ENCODE peak calls at places on chromosomes 6 and 20, in five cellular contexts. O is cardiac muscle cell, K is tibial artery, Q is uterus, R is neuronal stem cell. D is an unnamed sample. For H3K36me3, the result is how much of the 10 kb centered on the place peaks cover.

GRCh38 chr20:42996141-42996540 is 193.6 kb downstream of the PTPRT start:
- DNase-seq in O (no peak), K (no peak), Q (no peak), R (no peak), D (no peak)

GRCh38 chr6:80527552-80528052 is 421.1 kb downstream of the BCKDHB start:
- DNase-seq in R (no peak), O (no peak), K (no peak), Q (no peak), D (no peak)

GRCh38 chr6:104705095-104705707 is 154.5 kb downstream of the HACE1 start:
- DNase-seq in Q (no peak), O (peak), K (no peak), R (no peak), D (no peak)

GRCh38 chr20:7399575-7399974 is 540.7 kb downstream of the HAO1 start:
- DNase-seq in Q (no peak), O (peak), R (no peak), K (no peak), D (no peak)

GRCh38 chr6:75460636-75461035 is 33.0 kb downstream of the FILIP1 start:
- DNase-seq in K (no peak), R (no peak), O (peak), Q (no peak), D (no peak)

GRCh38 chr6:44531447-44532015 is 144.0 kb downstream of the CDC5L start:
- DNase-seq in R (no peak), K (no peak), O (no peak), Q (no peak), D (no peak)

GRCh38 chr6:15429146-15430110 is 183.6 kb downstream of the JARID2 start:
- DNase-seq in K (no peak), R (no peak), O (peak), Q (no peak), D (peak)

GRCh38 chr20:11687546-11688292 is 230.0 kb upstream of the BTBD3 start:
- DNase-seq in Q (no peak), R (no peak), K (no peak), O (no peak), D (no peak)

GRCh38 chr6:134925800-134926199 is 24.1 kb downstream of the ALDH8A1 start:
- DNase-seq in Q (no peak), R (no peak), O (peak), K (no peak), D (peak)

GRCh38 chr6:33075568-33076405 is at the start of gene HLA-DPB1:
- DNase-seq in R (peak), O (peak), K (no peak), Q (no peak), D (peak)

GRCh38 chr6:125357515-125358256 is 55.9 kb upstream of the HDDC2 start:
- DNase-seq in O (peak), K (peak), R (no peak), Q (no peak), D (no peak)

GRCh38 chr20:35451295-35451694 is 4.1 kb upstream of the CEP250 start:
- DNase-seq in K (no peak), R (no peak), O (no peak), Q (no peak), D (no peak)

GRCh38 chr6:56850618-56851017 is 104.3 kb upstream of the BEND6 start:
- DNase-seq in Q (no peak), K (no peak), O (no peak), R (no peak), D (no peak)

GRCh38 chr20:55375920-55376319 is 629.4 kb downstream of the CBLN4 start:
- DNase-seq in K (peak), O (no peak), Q (no peak), R (no peak), D (no peak)

GRCh38 chr6:11536795-11537194 is 754 bp upstream of the TMEM170B start:
- DNase-seq in K (no peak), R (peak), Q (no peak), O (no peak), D (no peak)

GRCh38 chr6:145632971-145633370 is 102.3 kb downstream of the EPM2A start:
- DNase-seq in Q (no peak), K (no peak), O (no peak), R (no peak), D (no peak)

GRCh38 chr6:1222426-1223311 is 89.2 kb upstream of the FOXQ1 start:
- DNase-seq in R (no peak), K (no peak), O (no peak), Q (no peak), D (no peak)

GRCh38 chr6:109925060-109925459 is 53.1 kb upstream of the GPR6 start:
- DNase-seq in K (no peak), R (no peak), O (peak), Q (no peak), D (no peak)

GRCh38 chr20:17024513-17025105 is 202.2 kb upstream of the PCSK2 start:
- DNase-seq in O (no peak), R (peak), K (no peak), Q (no peak), D (peak)

GRCh38 chr6:148203970-148204369 is 138.7 kb upstream of the SASH1 start:
- DNase-seq in R (no peak), O (peak), Q (no peak), K (no peak), D (peak)

GRCh38 chr6:148195511-148195910 is 147.1 kb upstream of the SASH1 start:
- DNase-seq in O (no peak), Q (no peak), R (no peak), K (no peak), D (peak)

GRCh38 chr6:148203281-148203925 is 139.2 kb upstream of the SASH1 start:
- DNase-seq in R (no peak), O (peak), K (no peak), Q (no peak), D (peak)

GRCh38 chr6:148199584-148199983 is 143.1 kb upstream of the SASH1 start:
- DNase-seq in K (no peak), O (no peak), Q (no peak), R (no peak), D (no peak)

GRCh38 chr6:148200302-148200701 is 142.3 kb upstream of the SASH1 start:
- DNase-seq in K (no peak), O (no peak), Q (peak), R (no peak), D (no peak)
- H3K27ac ChIP-seq in K (no peak), O (no peak), Q (no peak), R (no peak), D (no peak)

GRCh38 chr6:88013554-88013953 is 34.1 kb upstream of the SPACA1 start:
- DNase-seq in K (no peak), Q (no peak), O (no peak), R (no peak), D (no peak)
- H3K36me3 ChIP-seq in K (under half), Q (under half), O (under half), R (under half), D (under half)

GRCh38 chr6:162203287-162203686 is 524.3 kb downstream of the PRKN start:
- DNase-seq in Q (no peak), R (no peak), O (no peak), K (no peak), D (no peak)
- H3K27ac ChIP-seq in Q (no peak), R (no peak), O (no peak), K (no peak), D (no peak)

GRCh38 chr6:35473075-35473848 is 5.1 kb downstream of the RPL10A start:
- DNase-seq in O (no peak), R (no peak), K (no peak), Q (no peak), D (no peak)
- H3K36me3 ChIP-seq in O (under half), R (under half), K (under half), Q (under half), D (half or more)

DNA sequence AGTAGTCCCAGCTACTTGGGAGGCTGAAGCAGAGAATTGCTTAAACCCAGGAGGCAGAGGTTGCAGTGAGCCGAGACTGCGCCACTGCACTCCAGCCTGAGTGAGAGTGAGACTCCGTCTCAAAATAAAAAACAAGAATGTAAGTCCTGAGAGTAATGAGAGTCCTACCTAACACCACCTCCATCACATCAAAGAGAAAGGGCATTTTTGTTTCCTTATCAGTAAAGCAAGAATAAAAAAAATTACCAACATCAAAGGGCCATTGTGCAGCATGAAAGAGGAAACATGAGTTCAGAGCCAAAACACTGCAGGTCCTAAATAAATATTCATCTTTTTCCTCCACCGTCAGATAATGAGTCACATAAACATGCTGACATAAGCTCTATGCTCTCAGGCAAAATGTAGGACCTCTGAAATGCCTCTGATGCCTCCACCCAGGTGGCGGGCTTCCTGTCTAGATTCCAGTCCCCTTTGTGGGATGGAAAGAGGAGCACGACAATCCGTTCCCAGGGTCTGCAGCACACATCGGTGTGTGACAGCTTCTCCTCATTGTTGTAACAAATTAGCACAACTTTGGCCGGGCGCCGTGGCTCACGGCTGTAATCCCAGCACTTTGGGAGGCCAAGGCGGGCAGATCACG is 7.2 kb downstream of the ATP9A start:
- DNase-seq in O (peak), Q (no peak), K (no peak), R (no peak), D (no peak)
- H3K27ac ChIP-seq in O (no peak), Q (peak), K (no peak), R (no peak), D (no peak)

GRCh38 chr20:44948513-44948912 is 11.7 kb downstream of the TOMM34 start:
- DNase-seq in Q (no peak), R (no peak), O (no peak), K (no peak), D (peak)

GRCh38 chr20:44945261-44945660 is 14.9 kb downstream of the TOMM34 start:
- DNase-seq in K (no peak), O (no peak), Q (no peak), R (no peak), D (no peak)

GRCh38 chr20:44948107-44948506 is 12.1 kb downstream of the TOMM34 start:
- DNase-seq in R (no peak), O (no peak), Q (no peak), K (no peak), D (no peak)

GRCh38 chr20:44943828-44944227 is 16.4 kb downstream of the TOMM34 start:
- DNase-seq in Q (no peak), R (no peak), O (no peak), K (no peak), D (no peak)

GRCh38 chr20:44946266-44946852 is 13.8 kb downstream of the TOMM34 start:
- DNase-seq in Q (no peak), O (no peak), K (no peak), R (no peak), D (no peak)
- H3K36me3 ChIP-seq in Q (under half), O (half or more), K (half or more), R (under half), D (under half)

GRCh38 chr6:37021356-37022129 is 16.1 kb downstream of the FGD2 start:
- DNase-seq in O (peak), Q (no peak), K (no peak), R (no peak), D (peak)
- H3K27ac ChIP-seq in O (no peak), Q (no peak), K (no peak), R (no peak), D (no peak)

GRCh38 chr20:4929686-4930397 is 71.5 kb downstream of the SLC23A2 start:
- DNase-seq in O (peak), K (no peak), Q (no peak), R (no peak), D (no peak)
- H3K36me3 ChIP-seq in O (under half), K (under half), Q (under half), R (under half), D (under half)

D was measured in trophoblast cell.